ENCODE peak calls at places on chromosome 7, in seven cellular contexts. V is mesendoderm, P is neuronal stem cell, B is H1, A is IMR-90, L is H9, D is mesenchymal stem cell. I is an unnamed sample.

GRCh38 chr7:81503321-81503720 is 266.5 kb downstream of the HGF start:
- DNase-seq in P (no peak), V (no peak), D (no peak), B (no peak), A (no peak), L (no peak), I (no peak)

GRCh38 chr7:80905334-80905733 is 13.5 kb downstream of the SEMA3C start:
- DNase-seq in D (no peak), L (no peak), V (no peak), P (no peak), A (no peak), B (no peak), I (peak)

GRCh38 chr7:122014697-122015096 is 129.4 kb downstream of the AASS start:
- DNase-seq in A (no peak), D (peak), L (no peak), V (no peak), P (no peak), B (no peak), I (peak)

GRCh38 chr7:102214477-102215072 is 72.1 kb upstream of the SH2B2 start:
- DNase-seq in P (no peak), A (no peak), B (no peak), L (no peak), V (no peak), D (no peak), I (no peak)

GRCh38 chr7:6533893-6534804 is 17.1 kb downstream of the GRID2IP start:
- DNase-seq in P (no peak), L (no peak), A (no peak), B (no peak), V (no peak), D (no peak), I (no peak)

GRCh38 chr7:90267263-90267858 is 22.4 kb downstream of the CFAP69 start:
- DNase-seq in P (no peak), B (no peak), L (no peak), A (no peak), V (no peak), D (no peak), I (no peak)

GRCh38 chr7:148772297-148773089 is 73.8 kb downstream of the CUL1 start:
- DNase-seq in A (peak), V (peak), L (no peak), B (no peak), D (peak), P (no peak), I (peak)

GRCh38 chr7:71638108-71638507 is 506.2 kb downstream of the GALNT17 start:
- DNase-seq in D (no peak), L (no peak), A (no peak), V (no peak), B (no peak), P (no peak), I (no peak)

GRCh38 chr7:42096681-42097637 is 140.1 kb downstream of the GLI3 start:
- DNase-seq in V (peak), P (no peak), A (peak), B (no peak), D (peak), L (no peak), I (no peak)

GRCh38 chr7:109950821-109951601 is 1139.9 kb upstream of the LRRN3 start:
- DNase-seq in A (no peak), B (no peak), D (no peak), V (no peak), L (no peak), P (no peak), I (no peak)

GRCh38 chr7:39547336-39547735 is 18.9 kb upstream of the YAE1 start:
- DNase-seq in D (no peak), L (no peak), A (no peak), P (no peak), B (no peak), V (no peak), I (no peak)

GRCh38 chr7:16055263-16055976 is 365.9 kb downstream of the CRPPA start:
- DNase-seq in D (no peak), B (no peak), A (no peak), L (no peak), V (no peak), P (no peak), I (peak)

GRCh38 chr7:66883716-66884115 is 37.3 kb upstream of the TMEM248 start:
- DNase-seq in B (no peak), D (peak), V (no peak), L (no peak), P (no peak), A (peak), I (peak)

GRCh38 chr7:123522061-123522460 is 12.3 kb downstream of the IQUB start:
- DNase-seq in B (no peak), D (peak), V (no peak), A (no peak), L (no peak), P (no peak), I (no peak)

GRCh38 chr7:111091623-111092370 is 870 bp downstream of the LRRN3 start:
- DNase-seq in A (no peak), D (no peak), V (peak), B (no peak), P (peak), L (no peak), I (no peak)

GRCh38 chr7:128805225-128805624 is 13.5 kb downstream of the CCDC136 start:
- DNase-seq in V (no peak), L (no peak), B (no peak), P (no peak), A (no peak), D (no peak), I (no peak)

GRCh38 chr7:45663167-45663921 is 89.2 kb downstream of the ADCY1 start:
- DNase-seq in P (peak), B (peak), V (peak), L (peak), D (peak), A (peak), I (peak)

GRCh38 chr7:38700111-38700510 is 68.9 kb upstream of the AMPH start:
- DNase-seq in D (no peak), B (no peak), A (no peak), P (no peak), L (no peak), V (no peak), I (no peak)

GRCh38 chr7:111229951-111230350 is 139.0 kb downstream of the LRRN3 start:
- DNase-seq in A (no peak), B (no peak), D (peak), P (no peak), L (no peak), V (peak), I (peak)

GRCh38 chr7:17336168-17336567 is 37.7 kb downstream of the AHR start:
- DNase-seq in P (no peak), B (no peak), D (no peak), L (no peak), V (no peak), A (no peak), I (no peak)

GRCh38 chr7:17339139-17339538 is 40.7 kb downstream of the AHR start:
- DNase-seq in D (no peak), P (no peak), B (no peak), V (no peak), A (no peak), L (no peak), I (no peak)

GRCh38 chr7:17342726-17343125 is 44.3 kb downstream of the AHR start:
- DNase-seq in D (no peak), V (no peak), P (no peak), L (no peak), A (no peak), B (no peak), I (no peak)

GRCh38 chr7:17340655-17341054 is 42.2 kb downstream of the AHR start:
- DNase-seq in A (no peak), B (no peak), D (no peak), L (no peak), P (no peak), V (no peak), I (no peak)

DNA sequence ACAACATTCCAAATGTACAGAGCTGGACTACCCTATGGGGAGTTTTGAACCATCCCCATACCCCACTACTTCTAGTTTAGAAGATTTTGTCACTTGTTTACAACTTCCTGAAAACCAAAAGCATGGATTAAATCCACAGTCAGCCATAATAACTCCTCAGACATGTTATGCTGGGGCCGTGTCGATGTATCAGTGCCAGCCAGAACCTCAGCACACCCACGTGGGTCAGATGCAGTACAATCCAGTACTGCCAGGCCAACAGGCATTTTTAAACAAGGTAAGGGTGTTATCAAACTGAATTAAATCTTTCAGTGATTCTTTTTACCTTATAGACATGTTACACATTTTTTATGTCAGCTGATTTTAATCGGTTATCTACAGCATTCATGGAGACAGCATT is 41.5 kb downstream of the AHR start:
- DNase-seq in D (no peak), B (no peak), A (no peak), P (no peak), V (no peak), L (no peak), I (no peak)
- H3K23ac ChIP-seq in D (no peak), B (no peak), A (no peak), P (no peak), V (no peak), L (no peak), I (no peak)

GRCh38 chr7:83819911-83820310 is 171.0 kb upstream of the SEMA3E start:
- DNase-seq in L (peak), D (no peak), B (no peak), A (no peak), P (no peak), V (peak), I (no peak)
- H3K23ac ChIP-seq in L (no peak), D (no peak), B (no peak), A (no peak), P (no peak), V (no peak), I (no peak)

GRCh38 chr7:116449950-116450349 is 49.6 kb upstream of the CAV2 start:
- DNase-seq in L (no peak), B (no peak), V (no peak), P (no peak), D (no peak), A (no peak), I (no peak)
- H3K23ac ChIP-seq in L (no peak), B (no peak), V (no peak), P (no peak), D (no peak), A (no peak), I (no peak)

GRCh38 chr7:28029036-28029435 is 151.6 kb downstream of the JAZF1 start:
- DNase-seq in P (no peak), A (peak), L (no peak), B (no peak), V (no peak), D (no peak), I (no peak)
- H3K23ac ChIP-seq in P (no peak), A (no peak), L (no peak), B (no peak), V (no peak), D (no peak), I (no peak)

GRCh38 chr7:98151884-98152283 is 45.2 kb downstream of the LMTK2 start:
- DNase-seq in B (no peak), V (no peak), A (no peak), D (no peak), L (no peak), P (no peak), I (no peak)
- H3K23ac ChIP-seq in B (no peak), V (no peak), A (no peak), D (no peak), L (no peak), P (no peak), I (no peak)

I was measured in trophoblast cell.